ENCODE peak calls at places on chromosomes 7 and 10, in nine cellular contexts. E is GM12864, K is AG09309, P is mammary epithelial cell, F is cardiac fibroblast, W is fibroblast of mammary gland, U is astrocyte of the spinal cord, L is lower lobe of right lung, G is right lobe of liver. O is an unnamed sample.

GRCh38 chr7:156475666-156476065 is 164.9 kb upstream of the RNF32 start:
- DNase-seq in L (no peak), K (no peak), W (peak), P (no peak), E (no peak), G (no peak), U (peak), F (peak), O (no peak)

GRCh38 chr7:73647725-73648592 is 19.7 kb upstream of the VPS37D start:
- DNase-seq in U (no peak), W (no peak), E (no peak), L (no peak), K (no peak), G (peak), P (no peak), F (no peak), O (no peak)

GRCh38 chr10:34528320-34528719 is 286.8 kb downstream of the PARD3 start:
- DNase-seq in K (peak), E (no peak), U (peak), G (no peak), L (no peak), W (peak), P (peak), F (peak), O (peak)

GRCh38 chr7:135253851-135254815 is 20.5 kb downstream of the STRA8 start:
- DNase-seq in F (peak), K (peak), P (peak), E (no peak), G (no peak), U (peak), L (peak), W (peak), O (peak)

GRCh38 chr10:18400911-18401260 is 250.5 kb downstream of the NSUN6 start:
- DNase-seq in U (no peak), G (peak), P (no peak), F (no peak), E (no peak), K (no peak), L (no peak), W (no peak), O (no peak)

GRCh38 chr10:94409016-94409657 is 6.8 kb downstream of the TBC1D12 start:
- DNase-seq in E (no peak), G (no peak), U (no peak), P (no peak), F (no peak), K (no peak), L (no peak), W (no peak), O (no peak)

GRCh38 chr10:31083765-31084184 is 52.1 kb upstream of the ZNF438 start:
- DNase-seq in G (peak), E (peak), W (peak), P (peak), U (peak), L (peak), K (no peak), F (peak), O (peak)

GRCh38 chr7:1105189-1105588 is 17.3 kb downstream of the GPER1 start:
- DNase-seq in G (no peak), E (peak), P (no peak), U (no peak), K (no peak), W (no peak), F (no peak), L (peak), O (no peak)

GRCh38 chr7:18117482-18117881 is 89.8 kb upstream of the PRPS1L1 start:
- DNase-seq in P (no peak), E (no peak), K (peak), G (no peak), U (peak), W (no peak), F (no peak), L (no peak), O (peak)

GRCh38 chr7:78178319-78178718 is 379.7 kb downstream of the PHTF2 start:
- DNase-seq in W (peak), P (no peak), E (no peak), G (no peak), K (peak), U (no peak), L (no peak), F (peak), O (no peak)

GRCh38 chr7:25750738-25751529 is 401.1 kb upstream of the NFE2L3 start:
- DNase-seq in K (no peak), E (no peak), U (no peak), G (no peak), W (no peak), P (no peak), F (peak), L (no peak), O (no peak)

GRCh38 chr10:80492875-80493413 is 38.8 kb downstream of the TSPAN14 start:
- DNase-seq in G (no peak), P (no peak), U (no peak), K (no peak), F (no peak), E (no peak), W (no peak), L (no peak), O (no peak)

GRCh38 chr10:103111031-103111917 is 81.8 kb downstream of the NT5C2 start:
- DNase-seq in L (no peak), E (peak), U (peak), K (no peak), P (peak), W (peak), F (peak), G (no peak), O (no peak)

GRCh38 chr7:150977382-150978135 is 562 bp downstream of the KCNH2 start:
- DNase-seq in P (no peak), G (no peak), L (no peak), W (no peak), U (no peak), K (no peak), F (no peak), E (no peak), O (no peak)

GRCh38 chr7:117875566-117875965 is 2.3 kb upstream of the CTTNBP2 start:
- DNase-seq in U (peak), E (no peak), W (no peak), L (no peak), K (no peak), P (no peak), G (no peak), F (no peak), O (peak)

GRCh38 chr10:50541921-50542320 is 81.8 kb downstream of the SGMS1 start:
- DNase-seq in F (no peak), G (no peak), P (no peak), W (no peak), E (no peak), K (no peak), L (no peak), U (no peak), O (no peak)

GRCh38 chr10:13036841-13037240 is 35.3 kb upstream of the CCDC3 start:
- DNase-seq in L (no peak), K (no peak), U (no peak), E (no peak), P (no peak), G (no peak), W (no peak), F (no peak), O (no peak)

GRCh38 chr7:68401313-68401712 is 1197.0 kb upstream of the AUTS2 start:
- DNase-seq in P (no peak), K (no peak), G (no peak), L (no peak), F (no peak), W (no peak), U (no peak), E (no peak), O (no peak)

GRCh38 chr10:30591249-30591670 is 38.3 kb downstream of the LYZL2 start:
- DNase-seq in K (no peak), P (peak), G (peak), F (peak), L (no peak), W (peak), E (peak), U (peak), O (peak)

GRCh38 chr7:136309407-136309806 is 332.2 kb upstream of the MTPN start:
- DNase-seq in G (no peak), L (no peak), K (no peak), E (no peak), P (no peak), F (no peak), W (no peak), U (no peak), O (no peak)

GRCh38 chr7:156666368-156667109 is 26.0 kb downstream of the RNF32 start:
- DNase-seq in E (no peak), L (no peak), K (no peak), W (no peak), F (no peak), G (no peak), P (no peak), U (no peak), O (no peak)

GRCh38 chr10:26938578-26938977 is 77.8 kb upstream of the ABI1 start:
- DNase-seq in W (no peak), F (no peak), G (no peak), L (no peak), K (no peak), P (no peak), U (no peak), E (no peak), O (no peak)

GRCh38 chr7:46754135-46754730 is 827.7 kb downstream of the TNS3 start:
- DNase-seq in K (peak), G (no peak), P (peak), F (peak), W (peak), E (no peak), U (peak), L (no peak), O (peak)

GRCh38 chr10:6558759-6559429 is 21.2 kb downstream of the PRKCQ start:
- DNase-seq in L (no peak), F (no peak), G (no peak), W (no peak), K (no peak), P (no peak), E (no peak), U (no peak), O (no peak)

GRCh38 chr10:86393858-86394472 is 27.4 kb upstream of the GRID1 start:
- DNase-seq in E (no peak), W (no peak), P (no peak), G (no peak), L (no peak), K (no peak), U (no peak), F (no peak), O (peak)
- H3K4me3 ChIP-seq in E (no peak), W (no peak), P (no peak), G (no peak), L (no peak), K (no peak), U (no peak), F (no peak), O (no peak)

GRCh38 chr10:116325987-116326386 is 1.7 kb downstream of the CCDC172 start:
- DNase-seq in L (no peak), E (no peak), W (no peak), G (no peak), K (no peak), P (no peak), U (no peak), F (no peak), O (no peak)

GRCh38 chr10:116324227-116324950 is at the start of gene CCDC172:
- DNase-seq in W (no peak), L (no peak), E (no peak), F (no peak), P (no peak), G (no peak), U (no peak), K (no peak), O (no peak)

GRCh38 chr10:116324951-116325635 is 845 bp downstream of the CCDC172 start:
- DNase-seq in U (no peak), E (no peak), P (no peak), G (no peak), W (no peak), L (no peak), F (no peak), K (no peak), O (no peak)

GRCh38 chr10:116331815-116332214 is 7.6 kb downstream of the CCDC172 start:
- DNase-seq in E (no peak), F (no peak), U (no peak), G (no peak), W (no peak), P (no peak), K (no peak), L (no peak), O (peak)

GRCh38 chr10:116329153-116329552 is 4.9 kb downstream of the CCDC172 start:
- DNase-seq in P (no peak), F (no peak), U (no peak), G (no peak), L (no peak), K (no peak), W (no peak), E (no peak), O (no peak)
- TF ChIP-seq CTCF in P (no peak), F (no peak), U (no peak), G (no peak), L (no peak), K (no peak), W (no peak), E (no peak), O (no peak)

DNA sequence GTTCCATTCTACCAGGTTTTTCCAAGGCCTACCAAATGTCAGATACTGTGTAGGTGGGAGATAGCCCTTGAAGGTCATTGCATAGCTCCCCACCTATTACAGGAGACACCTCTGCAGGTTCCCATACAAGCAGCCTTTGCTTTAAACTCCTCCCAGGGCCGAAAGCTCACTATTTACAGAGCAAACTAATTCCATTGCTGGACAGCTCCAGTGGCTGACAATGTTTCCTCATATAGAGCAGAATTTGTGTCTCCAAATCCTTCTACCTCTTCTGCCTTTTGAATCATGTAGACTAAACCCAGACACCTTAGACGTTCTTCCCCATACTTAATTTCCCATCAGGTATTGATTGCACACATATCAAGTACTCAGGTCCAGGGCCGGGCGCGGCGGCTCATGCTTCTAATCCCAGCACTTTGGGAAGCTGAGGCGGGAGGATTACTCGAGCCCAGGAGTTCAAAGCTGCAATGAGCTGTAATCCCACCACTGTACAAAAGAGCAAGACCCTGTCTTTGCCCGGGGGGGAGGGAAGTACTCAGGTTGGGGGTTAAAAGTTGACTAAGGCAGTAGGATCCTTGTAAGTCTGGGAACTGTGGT is 2.1 kb downstream of the CNNM1 start:
- DNase-seq in L (no peak), U (peak), E (no peak), K (no peak), G (no peak), P (no peak), F (peak), W (peak), O (peak)
- H3K4me3 ChIP-seq in L (no peak), U (no peak), E (no peak), K (no peak), G (no peak), P (no peak), F (no peak), W (no peak), O (no peak)

GRCh38 chr7:28364082-28364481 is 48.2 kb upstream of the CREB5 start:
- DNase-seq in K (no peak), U (no peak), W (peak), L (no peak), E (no peak), F (no peak), G (no peak), P (no peak), O (peak)
- TF ChIP-seq CTCF in K (peak), U (no peak), W (peak), L (no peak), E (peak), F (peak), G (peak), P (peak), O (peak)

DNA sequence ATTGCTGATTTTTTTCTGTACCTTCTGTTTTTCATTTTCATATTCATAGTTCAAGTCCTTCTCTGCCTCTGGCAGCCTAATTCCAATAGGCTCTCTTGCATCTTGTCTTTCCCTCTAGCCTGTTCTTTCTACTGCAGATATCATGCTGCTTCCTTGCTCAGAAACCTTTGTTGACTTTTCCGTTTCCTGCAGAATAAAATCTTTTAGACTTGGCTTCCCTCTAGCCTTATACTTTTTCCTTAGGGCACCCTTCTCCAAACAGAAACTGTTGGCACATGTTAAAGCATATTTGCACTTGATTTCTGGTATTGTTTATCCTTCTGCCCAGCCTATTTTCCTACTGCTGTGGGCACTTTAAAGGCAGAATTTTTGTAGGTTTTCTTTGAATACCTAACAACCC is 4.5 kb downstream of the GNAI1 start:
- DNase-seq in G (no peak), F (no peak), L (no peak), P (no peak), U (no peak), W (no peak), E (no peak), K (no peak), O (no peak)
- H3K4me3 ChIP-seq in G (no peak), F (no peak), L (no peak), P (no peak), U (no peak), W (no peak), E (no peak), K (no peak), O (peak)

GRCh38 chr10:126458453-126458852 is 70.2 kb upstream of the ADAM12 start:
- DNase-seq in F (peak), G (no peak), P (no peak), E (no peak), U (peak), L (no peak), K (no peak), W (peak), O (no peak)

GRCh38 chr10:126461289-126461688 is 73.0 kb upstream of the ADAM12 start:
- DNase-seq in P (no peak), G (no peak), K (no peak), E (no peak), U (no peak), W (no peak), L (no peak), F (no peak), O (no peak)

GRCh38 chr10:126459878-126460481 is 71.7 kb upstream of the ADAM12 start:
- DNase-seq in G (no peak), U (peak), F (peak), W (peak), E (peak), P (peak), L (no peak), K (peak), O (peak)

GRCh38 chr10:126456632-126457031 is 68.4 kb upstream of the ADAM12 start:
- DNase-seq in W (no peak), G (no peak), L (no peak), K (no peak), U (no peak), E (no peak), F (no peak), P (no peak), O (no peak)

DNA sequence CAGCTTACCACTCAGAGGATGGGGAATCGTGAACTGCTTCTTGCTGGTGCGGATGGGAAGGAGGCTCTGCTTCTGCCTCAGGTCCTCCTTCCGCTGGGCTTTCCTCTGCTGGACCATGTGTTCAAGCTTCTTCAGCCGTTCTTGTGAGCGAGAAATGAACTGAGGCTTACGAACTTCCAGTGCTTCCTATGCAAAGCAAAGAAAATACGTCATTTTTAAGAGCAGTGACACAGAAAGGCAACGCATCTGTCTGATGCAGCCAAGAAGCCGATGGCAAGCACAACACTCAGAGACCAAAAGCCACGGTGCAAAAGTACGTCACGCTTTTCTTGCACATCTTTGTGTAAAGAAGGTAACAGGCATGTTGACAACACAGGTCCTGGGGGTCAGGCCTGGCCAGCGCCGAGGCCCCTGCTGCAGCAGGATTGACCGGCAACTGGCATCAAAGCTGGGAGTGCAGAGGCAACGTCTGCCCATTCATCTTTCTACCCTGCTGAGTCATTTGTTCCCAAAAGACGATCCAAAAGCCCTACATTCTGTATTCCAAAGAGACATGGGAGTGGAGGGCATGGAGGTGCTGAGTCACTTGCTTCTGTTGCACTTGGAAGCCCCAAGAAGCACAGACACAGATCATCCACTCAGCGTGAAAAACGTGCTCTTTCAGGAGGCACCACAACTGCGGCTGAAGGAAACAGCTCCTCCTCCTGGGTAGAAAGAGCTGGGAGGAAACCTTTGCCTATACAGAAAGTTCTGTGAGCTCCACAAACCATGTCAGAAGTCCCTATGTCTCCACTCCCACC is 71.0 kb upstream of the ADAM12 start:
- DNase-seq in E (no peak), U (peak), W (peak), K (peak), P (no peak), L (no peak), F (peak), G (no peak), O (peak)
- TF ChIP-seq CTCF in E (no peak), U (peak), W (peak), K (peak), P (no peak), L (no peak), F (peak), G (no peak), O (no peak)

GRCh38 chr10:29386347-29386999 is 97.6 kb downstream of the LYZL1 start:
- DNase-seq in G (no peak), P (peak), W (peak), L (no peak), K (no peak), F (peak), U (peak), E (no peak), O (peak)

GRCh38 chr10:29389493-29389892 is 100.6 kb downstream of the LYZL1 start:
- DNase-seq in L (no peak), W (no peak), P (no peak), U (no peak), G (no peak), K (no peak), F (no peak), E (no peak), O (no peak)

GRCh38 chr10:29392376-29393021 is 103.6 kb downstream of the LYZL1 start:
- DNase-seq in K (peak), F (peak), L (no peak), G (no peak), U (peak), W (peak), P (peak), E (no peak), O (peak)

GRCh38 chr10:29387269-29387668 is 98.4 kb downstream of the LYZL1 start:
- DNase-seq in K (no peak), F (no peak), P (no peak), W (no peak), E (no peak), G (no peak), L (no peak), U (no peak), O (no peak)

DNA sequence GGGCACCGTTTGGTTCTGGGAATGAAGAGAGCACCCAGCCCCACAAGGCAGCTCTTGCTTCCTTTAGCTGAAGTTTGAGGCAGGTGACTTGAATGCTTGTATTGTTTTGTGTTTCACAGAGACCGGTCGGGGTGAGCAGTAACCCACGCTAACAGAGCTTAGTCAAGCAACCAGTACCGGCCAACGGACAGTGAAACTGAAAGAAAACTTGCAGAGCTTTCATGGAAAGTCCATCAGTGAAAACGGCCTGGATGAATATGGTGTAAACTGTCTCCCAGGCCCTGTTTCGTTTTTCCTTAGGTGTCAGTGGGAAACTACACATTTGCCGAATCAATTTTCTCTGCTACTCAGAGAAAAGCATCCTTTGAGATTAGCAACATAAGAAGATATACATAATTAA is 101.1 kb downstream of the LYZL1 start:
- DNase-seq in K (no peak), G (no peak), E (no peak), W (peak), L (no peak), P (peak), F (no peak), U (no peak), O (no peak)
- H3K4me3 ChIP-seq in K (no peak), G (no peak), E (no peak), W (no peak), L (no peak), P (no peak), F (no peak), U (no peak), O (no peak)